ENCODE peak calls at places on chromosome 18, in six cellular contexts. W is SK-N-DZ, B is C1 segment of cervical spinal cord, U is mesothelial cell of epicardium, O is kidney glomerular epithelial cell, Q is RWPE1. V is an unnamed sample.

GRCh38 chr18:38651736-38652135 is 1086.1 kb upstream of the CELF4 start:
- DNase-seq in W (no peak), B (no peak), U (no peak), O (no peak), Q (no peak), V (no peak)

GRCh38 chr18:21243041-21243431 is 1.0 kb downstream of the GREB1L start:
- DNase-seq in W (peak), B (peak), U (no peak), O (no peak), Q (no peak), V (peak)

GRCh38 chr18:12768622-12769021 is 65.8 kb downstream of the PSMG2 start:
- DNase-seq in W (no peak), B (no peak), U (no peak), O (no peak), Q (peak), V (no peak)

GRCh38 chr18:10304853-10305252 is 149.6 kb upstream of the APCDD1 start:
- DNase-seq in W (no peak), B (no peak), U (no peak), O (no peak), Q (peak), V (no peak)

GRCh38 chr18:72965616-72966015 is 97.8 kb upstream of the NETO1 start:
- DNase-seq in W (no peak), B (no peak), U (no peak), O (no peak), Q (no peak), V (no peak)

GRCh38 chr18:33440011-33440383 is 524 bp downstream of the CCDC178 start:
- DNase-seq in W (peak), B (peak), U (peak), O (peak), Q (no peak), V (peak)

GRCh38 chr18:61949946-61950345 is 57.1 kb upstream of the RNF152 start:
- DNase-seq in W (no peak), B (no peak), U (no peak), O (no peak), Q (peak), V (no peak)

GRCh38 chr18:78769502-78770113 is 210.0 kb upstream of the SALL3 start:
- DNase-seq in W (no peak), B (no peak), U (no peak), O (no peak), Q (no peak), V (no peak)

GRCh38 chr18:3262234-3263171 is 570 bp downstream of the MYL12B start:
- DNase-seq in W (no peak), B (no peak), U (no peak), O (peak), Q (no peak), V (no peak)

GRCh38 chr18:23209031-23209430 is 73.7 kb downstream of the CABLES1 start:
- DNase-seq in W (no peak), B (no peak), U (no peak), O (no peak), Q (no peak), V (no peak)

GRCh38 chr18:78767648-78768071 is 212.0 kb upstream of the SALL3 start:
- DNase-seq in W (no peak), B (no peak), U (no peak), O (no peak), Q (no peak), V (no peak)

GRCh38 chr18:62281684-62282083 is 43.4 kb upstream of the TNFRSF11A start:
- DNase-seq in W (no peak), B (no peak), U (no peak), O (peak), Q (peak), V (no peak)

GRCh38 chr18:27763341-27763740 is 413.6 kb downstream of the CDH2 start:
- DNase-seq in W (no peak), B (no peak), U (no peak), O (peak), Q (no peak), V (no peak)

GRCh38 chr18:44747157-44747556 is 66.5 kb downstream of the SETBP1 start:
- DNase-seq in W (no peak), B (no peak), U (no peak), O (no peak), Q (no peak), V (no peak)

GRCh38 chr18:2534906-2535305 is 36.4 kb downstream of the METTL4 start:
- DNase-seq in W (no peak), B (no peak), U (no peak), O (peak), Q (no peak), V (no peak)

V was measured in BE2C.